ENCODE peak calls at places on chromosomes 6 and 20, in four cellular contexts. C is cardiac fibroblast, V is neural progenitor cell, X is WERI-Rb-1. A is an unnamed sample.

GRCh38 chr6:143236151-143236788 is 175.6 kb downstream of the AIG1 start:
- DNase-seq in C (peak), V (no peak), X (peak), A (no peak)

GRCh38 chr20:2879148-2879547 is 5.9 kb downstream of the PTPRA start:
- DNase-seq in C (peak), V (no peak), X (no peak), A (no peak)

GRCh38 chr6:35407086-35407485 is 45.1 kb upstream of the FANCE start:
- DNase-seq in C (no peak), V (no peak), X (no peak), A (no peak)

GRCh38 chr6:109002100-109002697 is 92.4 kb downstream of the SESN1 start:
- DNase-seq in C (peak), V (no peak), X (no peak), A (no peak)

GRCh38 chr6:158328446-158328845 is 16.2 kb downstream of the TULP4 start:
- DNase-seq in C (no peak), V (no peak), X (no peak), A (no peak)

GRCh38 chr20:87372-87771 is at the start of gene DEFB125:
- DNase-seq in C (no peak), V (no peak), X (no peak), A (no peak)

GRCh38 chr20:58722379-58722778 is 29.8 kb downstream of the NPEPL1 start:
- DNase-seq in C (no peak), V (no peak), X (no peak), A (no peak)

GRCh38 chr6:149890629-149891045 is 7.3 kb downstream of the RAET1E start:
- DNase-seq in C (peak), V (no peak), X (no peak), A (no peak)

GRCh38 chr6:129646140-129646569 is 63.8 kb downstream of the ARHGAP18 start:
- DNase-seq in C (no peak), V (no peak), X (no peak), A (no peak)

GRCh38 chr6:121247386-121247785 is 86.9 kb downstream of the TBC1D32 start:
- DNase-seq in C (peak), V (no peak), X (no peak), A (peak)

GRCh38 chr20:14067631-14068030 is 72.3 kb downstream of the MACROD2 start:
- DNase-seq in C (no peak), V (no peak), X (no peak), A (no peak)

GRCh38 chr20:40741507-40742106 is 52.6 kb upstream of the MAFB start:
- DNase-seq in C (peak), V (peak), X (peak), A (no peak)

GRCh38 chr6:153790881-153791473 is 248.1 kb upstream of the OPRM1 start:
- DNase-seq in C (peak), V (peak), X (peak), A (no peak)

GRCh38 chr6:125154184-125155135 is 887 bp downstream of the TPD52L1 start:
- DNase-seq in C (peak), V (peak), X (no peak), A (peak)

GRCh38 chr6:151900897-151901485 is 93.5 kb downstream of the ESR1 start:
- DNase-seq in C (no peak), V (no peak), X (no peak), A (no peak)
- H3K4me3 ChIP-seq in C (no peak), V (no peak), X (no peak), A (no peak)

GRCh38 chr20:38161412-38161774 is 3.7 kb downstream of the TGM2 start:
- DNase-seq in C (no peak), V (no peak), X (no peak), A (no peak)

GRCh38 chr20:38164069-38164468 is 1.0 kb downstream of the TGM2 start:
- DNase-seq in C (no peak), V (no peak), X (no peak), A (no peak)

GRCh38 chr20:38159949-38160756 is 4.9 kb downstream of the TGM2 start:
- DNase-seq in C (no peak), V (no peak), X (no peak), A (no peak)

GRCh38 chr20:38162878-38163875 is 1.9 kb downstream of the TGM2 start:
- DNase-seq in C (no peak), V (no peak), X (no peak), A (no peak)

GRCh38 chr20:38162149-38162548 is 2.9 kb downstream of the TGM2 start:
- DNase-seq in C (no peak), V (no peak), X (no peak), A (no peak)
- H3K4me3 ChIP-seq in C (no peak), V (no peak), X (no peak), A (no peak)

GRCh38 chr20:52048365-52048764 is 143.2 kb downstream of the ZFP64 start:
- DNase-seq in C (no peak), V (peak), X (no peak), A (no peak)
- H3K4me3 ChIP-seq in C (no peak), V (peak), X (no peak), A (no peak)

DNA sequence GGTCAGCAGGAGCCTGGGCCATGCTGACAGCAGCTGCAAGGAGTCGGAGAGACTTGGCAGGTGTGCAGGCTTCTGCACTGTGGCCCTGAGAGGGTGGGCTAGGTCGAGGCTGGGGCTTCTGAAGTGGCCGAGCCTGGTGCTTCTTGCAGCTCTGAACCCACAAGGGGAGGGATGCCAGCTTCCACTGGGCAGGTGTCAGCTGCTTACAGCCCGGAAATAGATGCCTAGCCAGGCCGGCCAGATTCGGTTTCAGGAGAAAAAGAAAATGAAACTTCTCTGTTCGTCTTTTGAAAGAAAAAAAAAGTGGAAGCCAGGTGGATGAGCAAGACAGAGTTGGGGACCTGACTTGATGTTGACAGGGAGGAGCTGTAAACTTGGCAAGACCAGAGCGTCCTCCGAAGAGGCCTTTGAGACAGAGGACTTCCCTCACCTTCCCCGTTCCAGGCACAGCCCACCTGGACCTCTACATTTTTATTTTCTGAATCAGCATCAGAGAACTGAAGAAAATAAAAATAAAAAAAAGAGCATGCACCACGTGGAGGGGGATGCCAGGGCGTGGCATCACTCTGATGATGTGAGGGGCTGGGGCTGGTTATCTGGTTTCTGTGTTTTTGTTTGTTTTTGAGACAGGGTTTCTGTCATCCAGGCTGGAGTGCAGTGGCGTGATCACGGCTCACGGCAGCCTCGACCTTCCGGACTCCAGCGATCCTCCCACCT is at the start of gene ZBP1:
- DNase-seq in C (no peak), V (no peak), X (no peak), A (peak)
- H3K4me3 ChIP-seq in C (no peak), V (no peak), X (no peak), A (peak)

GRCh38 chr20:62656205-62656918 is 14.1 kb downstream of the SLCO4A1 start:
- DNase-seq in C (no peak), V (no peak), X (no peak), A (no peak)
- H3K4me3 ChIP-seq in C (no peak), V (no peak), X (no peak), A (no peak)

A was measured in CD4-positive, CD25-positive, alpha-beta regulatory T cell.